ENCODE peak calls at places on chromosomes 4 and X, in ten cellular contexts. E is GM23338; A is aorta; B is Ammon's horn; L is NCI-H524; T is stomach; Q is cardiac muscle cell; U is effector memory CD4-positive, alpha-beta T cell; W is MG63; P is RWPE1. S is an unnamed sample.

GRCh38 chrX:84187501-84188319 is at the start of gene RPS6KA6:
- DNase-seq in W (peak), T (no peak), Q (peak), B (peak), A (peak), L (peak), E (peak), U (no peak), P (no peak), S (no peak)

GRCh38 chr4:164803702-164804101 is 49.8 kb downstream of the SMIM31 start:
- DNase-seq in Q (no peak), U (no peak), L (no peak), E (no peak), T (no peak), A (no peak), B (no peak), W (peak), P (no peak), S (no peak)

GRCh38 chr4:70935038-70935437 is 32.9 kb downstream of the MOB1B start:
- DNase-seq in W (no peak), T (no peak), U (no peak), A (no peak), L (no peak), B (no peak), Q (no peak), P (no peak), E (no peak), S (no peak)

GRCh38 chrX:29315931-29316330 is 728.7 kb downstream of the IL1RAPL1 start:
- DNase-seq in P (no peak), E (no peak), U (no peak), Q (no peak), A (no peak), B (no peak), W (no peak), L (no peak), T (no peak), S (no peak)

GRCh38 chr4:27148211-27148895 is 287.7 kb downstream of the STIM2 start:
- DNase-seq in P (no peak), E (no peak), A (no peak), B (no peak), W (no peak), U (no peak), T (no peak), L (no peak), Q (no peak), S (no peak)

GRCh38 chr4:140296871-140297570 is 76.4 kb upstream of the SCOC start:
- DNase-seq in A (no peak), L (no peak), E (no peak), W (no peak), B (peak), T (no peak), U (no peak), P (peak), Q (no peak), S (no peak)

GRCh38 chr4:78691971-78692814 is 84.0 kb upstream of the BMP2K start:
- DNase-seq in B (peak), E (no peak), A (no peak), Q (peak), U (no peak), W (no peak), L (no peak), T (no peak), P (no peak), S (peak)

GRCh38 chrX:9875801-9876200 is 89.6 kb downstream of the SHROOM2 start:
- DNase-seq in Q (no peak), W (no peak), U (no peak), P (no peak), B (no peak), E (no peak), L (peak), A (no peak), T (no peak), S (no peak)

GRCh38 chr4:40216622-40217366 is 20.0 kb downstream of the RHOH start:
- DNase-seq in B (no peak), U (no peak), T (no peak), Q (no peak), W (no peak), L (no peak), A (no peak), P (no peak), E (no peak), S (no peak)

GRCh38 chr4:1296324-1297022 is 6.8 kb downstream of the MAEA start:
- DNase-seq in Q (no peak), U (no peak), B (no peak), T (no peak), E (no peak), W (no peak), A (no peak), P (peak), L (no peak), S (no peak)

GRCh38 chr4:70759126-70759525 is 37.4 kb downstream of the RUFY3 start:
- DNase-seq in U (no peak), P (no peak), Q (no peak), E (no peak), T (no peak), W (no peak), A (no peak), L (no peak), B (no peak), S (no peak)

GRCh38 chr4:189002475-189002874 is 863.2 kb downstream of the TRIML1 start:
- DNase-seq in W (no peak), L (no peak), P (no peak), Q (no peak), E (no peak), B (no peak), U (no peak), T (no peak), A (no peak), S (no peak)

GRCh38 chr4:128288689-128289106 is 1.1 kb upstream of the PGRMC2 start:
- DNase-seq in T (peak), P (peak), L (peak), U (no peak), Q (no peak), A (no peak), W (no peak), E (peak), B (no peak), S (peak)

GRCh38 chr4:129092636-129093172 is 635 bp downstream of the SCLT1 start:
- DNase-seq in T (no peak), A (no peak), W (no peak), B (peak), U (no peak), Q (peak), L (peak), E (no peak), P (no peak), S (no peak)

GRCh38 chr4:8472689-8473197 is 32.2 kb downstream of the TRMT44 start:
- DNase-seq in L (no peak), B (no peak), A (no peak), P (no peak), E (no peak), U (no peak), Q (no peak), W (peak), T (no peak), S (no peak)